ENCODE peak calls at places on chromosomes 3 and 15, in ten cellular contexts. N is suprapubic skin, O is tibial nerve, T is sigmoid colon, M is H1, R is transverse colon, A is A549, J is ovary, U is K562, H is stomach. Z is an unnamed sample.
A peak's percentile ranks its signal among the peaks of the same experiment; 100 is the strongest.

GRCh38 chr3:194058189-194058571 is 77.8 kb upstream of the HES1 start:
- DNase-seq in N (no peak), O (peak; percentile 28), T (peak; percentile 76), M (peak; percentile 69), R (peak; percentile 62), A (no peak), J (peak; percentile 72), U (peak; percentile 43), H (peak; percentile 54), Z (peak; percentile 65)

GRCh38 chr15:42608110-42608531 is 32.7 kb downstream of the STARD9 start:
- DNase-seq in N (no peak), O (no peak), T (no peak), M (no peak), R (peak; percentile 22), A (no peak), J (no peak), U (peak; percentile 52), H (no peak), Z (no peak)

GRCh38 chr3:189776163-189776824 is 145.1 kb downstream of the TP63 start:
- DNase-seq in N (no peak), O (no peak), T (no peak), M (no peak), R (no peak), A (no peak), J (no peak), U (peak; percentile 7), H (no peak), Z (no peak)

GRCh38 chr3:142777927-142778326 is 54.1 kb downstream of the TRPC1 start:
- DNase-seq in N (no peak), O (no peak), T (no peak), M (no peak), R (no peak), A (no peak), J (no peak), U (no peak), H (no peak), Z (no peak)

GRCh38 chr3:4416961-4417360 is 50.1 kb downstream of the SUMF1 start:
- DNase-seq in N (no peak), O (no peak), T (no peak), M (no peak), R (no peak), A (peak; percentile 63), J (no peak), U (no peak), H (no peak), Z (no peak)

GRCh38 chr3:184336484-184337230 is 743 bp upstream of the FAM131A start:
- DNase-seq in N (no peak), O (no peak), T (peak; percentile 74), M (no peak), R (peak; percentile 60), A (peak; percentile 56), J (no peak), U (peak; percentile 69), H (peak; percentile 55), Z (peak; percentile 62)

GRCh38 chr3:58039609-58040008 is 31.4 kb downstream of the FLNB start:
- DNase-seq in N (no peak), O (no peak), T (peak; percentile 11), M (no peak), R (no peak), A (no peak), J (no peak), U (no peak), H (no peak), Z (no peak)

GRCh38 chr15:65908876-65909275 is 39.6 kb downstream of the RAB11A start:
- DNase-seq in N (no peak), O (no peak), T (no peak), M (no peak), R (no peak), A (no peak), J (no peak), U (no peak), H (no peak), Z (no peak)

GRCh38 chr15:67104453-67104852 is 39.1 kb downstream of the SMAD3 start:
- DNase-seq in N (no peak), O (no peak), T (no peak), M (no peak), R (no peak), A (no peak), J (no peak), U (no peak), H (no peak), Z (no peak)

GRCh38 chr3:107660316-107660976 is 137.7 kb downstream of the BBX start:
- DNase-seq in N (no peak), O (no peak), T (no peak), M (no peak), R (no peak), A (peak; percentile 50), J (no peak), U (no peak), H (no peak), Z (peak; percentile 39)

GRCh38 chr3:24722106-24722505 is 227.5 kb upstream of the THRB start:
- DNase-seq in N (no peak), O (no peak), T (no peak), M (no peak), R (no peak), A (no peak), J (no peak), U (no peak), H (no peak), Z (no peak)

GRCh38 chr15:98671060-98672008 is 23.0 kb downstream of the IGF1R start:
- DNase-seq in N (no peak), O (no peak), T (no peak), M (peak; percentile 43), R (no peak), A (no peak), J (no peak), U (no peak), H (no peak), Z (peak; percentile 95)

GRCh38 chr15:56981160-56981559 is 62.7 kb downstream of the TCF12 start:
- DNase-seq in N (no peak), O (no peak), T (no peak), M (no peak), R (no peak), A (no peak), J (no peak), U (no peak), H (no peak), Z (no peak)

GRCh38 chr3:30924763-30925162 is 30.3 kb upstream of the GADL1 start:
- DNase-seq in N (no peak), O (no peak), T (no peak), M (no peak), R (no peak), A (no peak), J (no peak), U (no peak), H (no peak), Z (no peak)

GRCh38 chr15:62390793-62391543 is 225.9 kb upstream of the C2CD4B start:
- DNase-seq in N (peak; percentile 80), O (no peak), T (peak; percentile 74), M (no peak), R (peak; percentile 44), A (peak; percentile 63), J (peak; percentile 53), U (peak; percentile 54), H (peak; percentile 43), Z (peak; percentile 32)
- TF ChIP-seq CTCF in N (no peak), O (no peak), T (no peak), M (no peak), R (no peak), A (no peak), J (no peak), U (no peak), H (no peak), Z (peak; percentile 0)

GRCh38 chr3:146431240-146431639 is 38.1 kb downstream of the PLSCR2 start:
- DNase-seq in N (no peak), O (no peak), T (no peak), M (no peak), R (no peak), A (no peak), J (no peak), U (no peak), H (no peak), Z (no peak)
- TF ChIP-seq EP300 in N (no peak), O (no peak), T (no peak), M (no peak), R (no peak), A (no peak), J (no peak), U (no peak), H (no peak), Z (no peak)

GRCh38 chr15:71588746-71589145 is 221.6 kb upstream of the NR2E3 start:
- DNase-seq in N (no peak), O (no peak), T (no peak), M (no peak), R (no peak), A (peak; percentile 39), J (no peak), U (no peak), H (no peak), Z (peak; percentile 10)

GRCh38 chr15:71595846-71596553 is 214.4 kb upstream of the NR2E3 start:
- DNase-seq in N (no peak), O (no peak), T (no peak), M (no peak), R (no peak), A (no peak), J (no peak), U (no peak), H (no peak), Z (no peak)

GRCh38 chr15:71592186-71592585 is 218.2 kb upstream of the NR2E3 start:
- DNase-seq in N (no peak), O (no peak), T (no peak), M (no peak), R (no peak), A (no peak), J (no peak), U (no peak), H (no peak), Z (no peak)

GRCh38 chr15:71586463-71586862 is 223.9 kb upstream of the NR2E3 start:
- DNase-seq in N (no peak), O (no peak), T (no peak), M (no peak), R (no peak), A (no peak), J (no peak), U (no peak), H (no peak), Z (no peak)

DNA sequence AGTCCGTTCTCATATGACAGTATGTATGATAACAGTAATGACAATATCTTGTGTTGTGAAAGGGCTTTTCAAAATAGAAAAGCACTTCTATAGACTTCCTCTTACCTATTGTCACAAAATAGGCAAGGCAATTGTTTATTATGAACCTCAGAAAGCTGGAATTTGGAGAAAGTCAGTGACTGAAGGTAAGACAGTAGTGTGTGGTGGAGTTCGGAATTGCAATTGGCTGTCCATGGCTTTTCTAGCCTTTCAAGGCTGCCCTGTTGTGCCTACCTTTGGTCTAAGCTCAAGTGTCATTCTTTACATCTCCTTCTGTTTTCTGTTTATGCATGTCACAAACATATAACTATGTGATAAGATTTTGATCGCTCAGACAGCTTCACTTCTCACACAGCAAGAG is 219.3 kb upstream of the NR2E3 start:
- DNase-seq in N (no peak), O (no peak), T (no peak), M (no peak), R (no peak), A (no peak), J (no peak), U (no peak), H (no peak), Z (no peak)
- TF ChIP-seq CTCF in N (no peak), O (no peak), T (no peak), M (no peak), R (no peak), A (no peak), J (no peak), U (no peak), H (no peak), Z (no peak)

DNA sequence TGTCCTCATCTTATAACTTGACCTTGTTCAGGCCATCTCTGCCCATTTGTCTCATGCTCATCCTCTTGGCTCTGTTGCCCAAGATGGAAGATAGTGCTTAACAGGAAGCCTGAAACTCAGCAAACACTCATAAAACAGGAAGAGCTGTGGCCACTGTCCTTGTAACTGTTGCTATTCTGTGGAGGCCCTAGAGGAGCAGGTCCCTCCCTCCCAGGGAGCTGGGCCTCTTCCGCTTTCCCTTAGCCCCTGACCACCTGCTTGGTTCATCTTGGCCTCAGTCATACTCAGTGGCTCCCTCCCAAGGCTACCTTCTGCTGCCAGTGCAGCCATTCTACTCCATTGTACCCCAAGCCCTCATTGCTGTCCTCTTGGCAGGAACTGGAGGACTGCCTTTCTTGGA is 3.5 kb downstream of the MAPKAPK3 start:
- DNase-seq in N (no peak), O (no peak), T (no peak), M (no peak), R (no peak), A (no peak), J (no peak), U (no peak), H (no peak), Z (no peak)
- TF ChIP-seq EP300 in N (no peak), O (no peak), T (no peak), M (no peak), R (no peak), A (no peak), J (no peak), U (no peak), H (no peak), Z (no peak)

Z was measured in HepG2.